ENCODE peak calls at places on chromosomes 13 and 19, in nine cellular contexts. R, E, W, A, U, D, J, O and X are unnamed samples.

GRCh38 chr13:102707465-102707864 is 12.6 kb upstream of the METTL21C start:
- DNase-seq in R (no peak), E (no peak), W (no peak), A (no peak), U (no peak), D (no peak), J (no peak), O (no peak), X (no peak)

GRCh38 chr13:33213024-33213795 is 72.3 kb downstream of the STARD13 start:
- DNase-seq in R (no peak), E (no peak), W (no peak), A (no peak), U (peak; percentile 49), D (no peak), J (no peak), O (no peak), X (no peak)

GRCh38 chr19:409515-410242 is 732 bp upstream of the C2CD4C start:
- DNase-seq in R (no peak), E (no peak), W (peak; percentile 8), A (no peak), U (no peak), D (peak; percentile 23), J (no peak), O (no peak), X (no peak)

GRCh38 chr13:43785166-43785680 is 1.5 kb downstream of the ENOX1 start:
- DNase-seq in R (no peak), E (no peak), W (no peak), A (no peak), U (no peak), D (no peak), J (no peak), O (no peak), X (no peak)

GRCh38 chr13:113849546-113849945 is 14.3 kb downstream of the GAS6 start:
- DNase-seq in R (no peak), E (no peak), W (no peak), A (no peak), U (no peak), D (no peak), J (no peak), O (peak; percentile 12), X (no peak)

GRCh38 chr19:35247526-35248309 is 1.1 kb upstream of the LSR start:
- DNase-seq in R (no peak), E (peak; percentile 96), W (no peak), A (peak; percentile 82), U (peak; percentile 93), D (peak; percentile 92), J (no peak), O (peak; percentile 94), X (peak; percentile 59)

GRCh38 chr13:114313061-114313860 is 1.0 kb upstream of the CHAMP1 start:
- DNase-seq in R (no peak), E (no peak), W (no peak), A (peak; percentile 65), U (no peak), D (peak; percentile 60), J (no peak), O (no peak), X (no peak)

GRCh38 chr13:21218351-21219043 is 42.0 kb downstream of the MRPL57 start:
- DNase-seq in R (no peak), E (no peak), W (no peak), A (peak; percentile 45), U (no peak), D (no peak), J (no peak), O (no peak), X (no peak)

GRCh38 chr19:18543814-18544475 is 572 bp upstream of the FKBP8 start:
- DNase-seq in R (no peak), E (peak; percentile 41), W (no peak), A (peak; percentile 88), U (peak; percentile 51), D (peak; percentile 92), J (no peak), O (peak; percentile 92), X (no peak)

GRCh38 chr19:681029-681626 is 4.9 kb downstream of the FSTL3 start:
- DNase-seq in R (no peak), E (peak; percentile 96), W (peak; percentile 91), A (peak; percentile 94), U (peak; percentile 90), D (peak; percentile 93), J (no peak), O (no peak), X (no peak)

GRCh38 chr13:109093988-109094387 is 464.6 kb downstream of the MYO16 start:
- DNase-seq in R (no peak), E (no peak), W (no peak), A (no peak), U (no peak), D (no peak), J (no peak), O (no peak), X (no peak)

GRCh38 chr13:41411536-41411935 is 45.8 kb upstream of the RGCC start:
- DNase-seq in R (no peak), E (peak; percentile 35), W (no peak), A (peak; percentile 33), U (no peak), D (peak; percentile 65), J (no peak), O (no peak), X (no peak)

GRCh38 chr13:100235311-100235901 is 146.5 kb downstream of the PCCA start:
- DNase-seq in R (no peak), E (no peak), W (no peak), A (peak; percentile 41), U (no peak), D (peak; percentile 15), J (no peak), O (peak; percentile 55), X (no peak)

GRCh38 chr13:19984430-19985218 is 26.1 kb downstream of the ZMYM2 start:
- DNase-seq in R (no peak), E (no peak), W (no peak), A (peak; percentile 65), U (no peak), D (peak; percentile 49), J (no peak), O (no peak), X (no peak)

GRCh38 chr13:50670847-50671542 is 172.5 kb downstream of the DLEU7 start:
- DNase-seq in R (no peak), E (no peak), W (no peak), A (no peak), U (no peak), D (no peak), J (no peak), O (no peak), X (no peak)

DNA sequence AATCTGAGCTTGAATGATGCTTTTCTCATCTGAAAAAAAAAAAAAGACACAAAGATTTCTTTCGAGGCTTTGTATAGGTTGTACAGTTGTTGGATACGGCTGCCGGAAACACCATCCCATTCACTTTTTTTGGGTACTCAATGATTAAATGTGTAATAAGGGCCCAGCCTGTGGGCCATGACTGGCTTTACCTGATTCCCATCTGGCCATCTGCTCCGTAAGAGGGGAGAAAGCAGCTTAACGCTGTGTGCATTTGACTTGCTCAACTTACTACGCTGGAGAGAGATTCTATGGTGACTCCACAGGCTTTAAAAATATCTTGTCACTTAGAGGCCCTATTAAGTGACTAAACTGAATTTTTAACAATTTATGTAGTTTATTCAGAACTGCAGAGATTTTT is 731 bp downstream of the ZNF558 start:
- DNase-seq in R (no peak), E (no peak), W (no peak), A (no peak), U (no peak), D (no peak), J (no peak), O (no peak), X (no peak)
- TF ChIP-seq CTCF in R (no peak), E (no peak), W (no peak), A (no peak), U (no peak), D (no peak), J (no peak), O (no peak), X (no peak)

GRCh38 chr13:39784347-39784746 is 128.9 kb downstream of the COG6 start:
- DNase-seq in R (no peak), E (no peak), W (no peak), A (no peak), U (no peak), D (no peak), J (no peak), O (no peak), X (no peak)

GRCh38 chr13:39779337-39780270 is 124.1 kb downstream of the COG6 start:
- DNase-seq in R (no peak), E (no peak), W (no peak), A (no peak), U (no peak), D (no peak), J (no peak), O (no peak), X (no peak)

GRCh38 chr13:39786091-39786490 is 130.6 kb downstream of the COG6 start:
- DNase-seq in R (no peak), E (no peak), W (no peak), A (no peak), U (no peak), D (no peak), J (no peak), O (no peak), X (no peak)

GRCh38 chr13:39781381-39781780 is 125.9 kb downstream of the COG6 start:
- DNase-seq in R (no peak), E (no peak), W (no peak), A (no peak), U (no peak), D (no peak), J (no peak), O (no peak), X (no peak)

DNA sequence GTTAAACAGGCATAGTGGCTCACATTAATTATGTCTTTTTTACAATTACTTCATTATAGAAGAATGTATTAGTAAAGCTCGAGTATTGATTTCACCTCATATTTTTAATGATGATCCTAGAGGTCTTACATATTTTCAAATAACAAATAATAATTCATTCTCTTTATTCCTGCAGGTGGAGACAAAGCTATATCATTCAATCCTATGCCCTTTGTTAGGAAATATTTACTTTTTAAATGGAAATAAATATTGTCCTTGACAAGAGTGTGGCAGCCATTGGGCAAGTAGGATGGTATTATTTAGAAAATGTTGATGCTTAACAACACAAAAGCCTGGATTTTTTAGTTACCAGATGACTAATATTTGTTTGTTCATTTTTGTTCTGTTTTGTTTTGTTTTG is 127.6 kb downstream of the COG6 start:
- DNase-seq in R (no peak), E (no peak), W (no peak), A (no peak), U (no peak), D (peak; percentile 24), J (no peak), O (no peak), X (no peak)
- TF ChIP-seq CTCF in R (no peak), E (no peak), W (no peak), A (no peak), U (no peak), D (peak; percentile 73), J (no peak), O (no peak), X (no peak)

DNA sequence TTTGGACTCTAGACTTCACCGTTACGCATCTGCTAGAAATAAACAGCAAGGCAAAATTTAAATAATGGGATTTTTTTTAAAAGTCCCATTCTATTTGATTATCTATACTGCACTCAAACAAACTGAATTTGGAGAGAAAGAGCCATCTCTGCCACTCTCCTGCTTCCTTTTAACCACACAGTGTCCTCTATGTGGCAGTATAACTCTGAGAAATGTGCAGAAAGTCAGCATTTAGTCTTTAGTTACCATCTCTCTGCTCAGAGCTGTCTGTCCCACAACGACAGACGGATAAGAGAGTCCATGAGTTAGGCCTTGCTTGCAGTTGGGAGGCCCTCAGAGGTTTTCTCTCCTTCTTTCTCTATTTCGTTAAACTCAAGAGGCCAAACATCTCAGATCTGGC is 21.2 kb downstream of the CCNA1 start:
- DNase-seq in R (no peak), E (no peak), W (no peak), A (no peak), U (no peak), D (peak; percentile 20), J (no peak), O (no peak), X (no peak)
- TF ChIP-seq CTCF in R (peak; percentile 28), E (no peak), W (no peak), A (peak; percentile 6), U (no peak), D (peak; percentile 61), J (no peak), O (no peak), X (no peak)

GRCh38 chr19:17327654-17328516 is 6.8 kb downstream of the ANO8 start:
- DNase-seq in R (peak; percentile 75), E (peak; percentile 93), W (no peak), A (peak; percentile 81), U (peak; percentile 65), D (no peak), J (peak; percentile 43), O (peak; percentile 89), X (peak; percentile 56)
- TF ChIP-seq CTCF in R (peak; percentile 33), E (peak; percentile 17), W (no peak), A (no peak), U (peak; percentile 23), D (no peak), J (no peak), O (peak; percentile 30), X (no peak)